ENCODE peak calls at places on chromosomes 5 and 9, in ten cellular contexts. Q is cardiac fibroblast, S is HTR-8/SVneo, D is BE2C, E is T-helper 1 cell, N is A673, M is HFF-Myc, J is hepatocyte, B is HCT116, G is stromal cell of bone marrow. R is an unnamed sample.

GRCh38 chr9:34515959-34516358 is 6.8 kb downstream of the ENHO start:
- DNase-seq in B (no peak), N (no peak), J (no peak), M (no peak), Q (no peak), D (no peak), G (no peak), E (no peak), S (no peak), R (no peak)

GRCh38 chr9:975740-976257 is 656 bp upstream of the DMRT3 start:
- DNase-seq in D (no peak), M (no peak), E (no peak), B (no peak), Q (no peak), J (no peak), N (no peak), S (no peak), G (no peak), R (no peak)

GRCh38 chr9:126763130-126763764 is 41.6 kb upstream of the ZBTB43 start:
- DNase-seq in B (peak), S (peak), M (no peak), N (peak), G (peak), J (no peak), Q (peak), D (peak), E (no peak), R (no peak)

GRCh38 chr9:3716415-3716814 is 190.6 kb upstream of the RFX3 start:
- DNase-seq in G (no peak), M (no peak), S (no peak), Q (peak), J (no peak), D (no peak), B (no peak), N (no peak), E (no peak), R (no peak)

GRCh38 chr5:122703214-122703613 is 71.7 kb upstream of the SNX2 start:
- DNase-seq in B (no peak), N (no peak), J (no peak), S (no peak), M (no peak), G (no peak), D (no peak), Q (no peak), E (no peak), R (no peak)

GRCh38 chr9:97781902-97782301 is 71.1 kb upstream of the FOXE1 start:
- DNase-seq in B (no peak), M (no peak), J (no peak), S (no peak), G (no peak), E (no peak), N (no peak), Q (no peak), D (no peak), R (no peak)

GRCh38 chr5:131610198-131611063 is 24.6 kb downstream of the RAPGEF6 start:
- DNase-seq in E (no peak), N (peak), B (peak), G (no peak), Q (peak), S (peak), J (peak), D (no peak), M (peak), R (no peak)

GRCh38 chr9:89723696-89724095 is 118.9 kb downstream of the GADD45G start:
- DNase-seq in D (peak), M (no peak), G (no peak), B (no peak), J (no peak), N (no peak), S (no peak), E (no peak), Q (no peak), R (no peak)

GRCh38 chr5:171433952-171434676 is 14.7 kb downstream of the FGF18 start:
- DNase-seq in M (no peak), B (no peak), E (no peak), Q (no peak), N (no peak), J (no peak), D (no peak), G (no peak), S (no peak), R (no peak)